ENCODE peak calls at places on chromosomes 7 and 10, in five cellular contexts. One of them, this sample, is unnamed.

GRCh38 chr10:63614371-63614891 is 93.2 kb downstream of the REEP3 start:
- DNase-seq in AG09309: peak
- DNase-seq in mesothelial cell of epicardium: no peak
- DNase-seq in ovary: no peak
- DNase-seq in H9: no peak
- DNase-seq in this sample: no peak

GRCh38 chr10:103548581-103549348 is 55.3 kb downstream of the NEURL1 start:
- DNase-seq in AG09309: no peak
- DNase-seq in mesothelial cell of epicardium: no peak
- DNase-seq in ovary: peak
- DNase-seq in H9: peak
- DNase-seq in this sample: no peak

GRCh38 chr7:140557809-140558518 is 78.7 kb upstream of the MKRN1 start:
- DNase-seq in AG09309: no peak
- DNase-seq in mesothelial cell of epicardium: no peak
- DNase-seq in ovary: peak
- DNase-seq in H9: no peak
- DNase-seq in this sample: no peak

GRCh38 chr7:100170111-100170897 is 1.9 kb upstream of the GAL3ST4 start:
- DNase-seq in AG09309: no peak
- DNase-seq in mesothelial cell of epicardium: no peak
- DNase-seq in ovary: peak
- DNase-seq in H9: no peak
- DNase-seq in this sample: peak

GRCh38 chr10:103542764-103543616 is 49.5 kb downstream of the NEURL1 start:
- DNase-seq in AG09309: no peak
- DNase-seq in mesothelial cell of epicardium: no peak
- DNase-seq in ovary: peak
- DNase-seq in H9: peak
- DNase-seq in this sample: no peak

GRCh38 chr10:3568983-3569382 is 216.0 kb downstream of the KLF6 start:
- DNase-seq in AG09309: no peak
- DNase-seq in mesothelial cell of epicardium: no peak
- DNase-seq in ovary: no peak
- DNase-seq in H9: no peak
- DNase-seq in this sample: no peak

GRCh38 chr7:12747687-12748306 is 60.4 kb downstream of the ARL4A start:
- DNase-seq in AG09309: no peak
- DNase-seq in mesothelial cell of epicardium: no peak
- DNase-seq in ovary: no peak
- DNase-seq in H9: no peak
- DNase-seq in this sample: no peak

GRCh38 chr10:69061305-69062161 is 26.4 kb upstream of the SRGN start:
- DNase-seq in AG09309: peak
- DNase-seq in mesothelial cell of epicardium: no peak
- DNase-seq in ovary: peak
- DNase-seq in H9: no peak
- DNase-seq in this sample: no peak

GRCh38 chr7:104160375-104160774 is 47.4 kb downstream of the ORC5 start:
- DNase-seq in AG09309: no peak
- DNase-seq in mesothelial cell of epicardium: no peak
- DNase-seq in ovary: no peak
- DNase-seq in H9: no peak
- DNase-seq in this sample: no peak

GRCh38 chr7:78377532-78377931 is 579.0 kb downstream of the PHTF2 start:
- DNase-seq in AG09309: no peak
- DNase-seq in mesothelial cell of epicardium: no peak
- DNase-seq in ovary: no peak
- DNase-seq in H9: no peak
- DNase-seq in this sample: no peak

GRCh38 chr10:120600871-120601644 is 144.0 kb downstream of the PLPP4 start:
- DNase-seq in AG09309: no peak
- DNase-seq in mesothelial cell of epicardium: no peak
- DNase-seq in ovary: no peak
- DNase-seq in H9: peak
- DNase-seq in this sample: no peak

GRCh38 chr7:5421626-5422323 is 1.9 kb downstream of the TNRC18 start:
- DNase-seq in AG09309: no peak
- DNase-seq in mesothelial cell of epicardium: no peak
- DNase-seq in ovary: peak
- DNase-seq in H9: no peak
- DNase-seq in this sample: no peak

GRCh38 chr7:152894295-152895170 is 135.0 kb downstream of the ACTR3B start:
- DNase-seq in AG09309: no peak
- DNase-seq in mesothelial cell of epicardium: no peak
- DNase-seq in ovary: peak
- DNase-seq in H9: peak
- DNase-seq in this sample: no peak

GRCh38 chr7:152893801-152894294 is 134.3 kb downstream of the ACTR3B start:
- DNase-seq in AG09309: no peak
- DNase-seq in mesothelial cell of epicardium: no peak
- DNase-seq in ovary: no peak
- DNase-seq in H9: no peak
- DNase-seq in this sample: no peak

GRCh38 chr7:152887779-152888178 is 128.2 kb downstream of the ACTR3B start:
- DNase-seq in AG09309: no peak
- DNase-seq in mesothelial cell of epicardium: no peak
- DNase-seq in ovary: no peak
- DNase-seq in H9: no peak
- DNase-seq in this sample: no peak

GRCh38 chr7:152891837-152892236 is 132.3 kb downstream of the ACTR3B start:
- DNase-seq in AG09309: no peak
- DNase-seq in mesothelial cell of epicardium: no peak
- DNase-seq in ovary: no peak
- DNase-seq in H9: no peak
- DNase-seq in this sample: no peak

GRCh38 chr7:152891160-152891621 is 131.6 kb downstream of the ACTR3B start:
- DNase-seq in AG09309: no peak
- DNase-seq in mesothelial cell of epicardium: no peak
- DNase-seq in ovary: no peak
- DNase-seq in H9: no peak
- DNase-seq in this sample: no peak
- TF ChIP-seq CTCF in AG09309: no peak
- TF ChIP-seq CTCF in mesothelial cell of epicardium: no peak
- TF ChIP-seq CTCF in ovary: no peak
- TF ChIP-seq CTCF in H9: no peak
- TF ChIP-seq CTCF in this sample: no peak

GRCh38 chr10:76779163-76779820 is 858.3 kb downstream of the KCNMA1 start:
- DNase-seq in AG09309: peak
- DNase-seq in mesothelial cell of epicardium: no peak
- DNase-seq in ovary: no peak
- DNase-seq in H9: peak
- DNase-seq in this sample: no peak
- TF ChIP-seq CTCF in AG09309: peak
- TF ChIP-seq CTCF in mesothelial cell of epicardium: no peak
- TF ChIP-seq CTCF in ovary: no peak
- TF ChIP-seq CTCF in H9: peak
- TF ChIP-seq CTCF in this sample: peak

DNA sequence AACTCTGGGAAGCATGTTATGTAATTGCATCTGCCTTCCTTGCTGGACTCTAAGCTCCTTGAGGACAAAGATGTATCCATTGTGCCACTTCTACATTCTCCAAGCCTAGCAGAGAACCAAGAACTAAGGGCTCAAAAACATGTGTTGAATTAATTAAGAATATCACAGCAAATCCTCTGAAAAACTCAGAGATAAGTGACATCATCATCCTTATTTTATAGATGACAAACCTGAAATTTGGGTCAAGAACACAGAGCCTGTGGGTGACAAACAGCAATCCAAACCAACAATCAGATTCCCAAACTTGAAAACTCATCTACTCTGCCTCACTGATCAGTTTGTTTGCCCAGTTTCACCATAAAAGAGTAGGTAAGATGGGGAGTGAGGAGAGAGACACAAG is 503.6 kb upstream of the LRRN3 start:
- DNase-seq in AG09309: no peak
- DNase-seq in mesothelial cell of epicardium: no peak
- DNase-seq in ovary: no peak
- DNase-seq in H9: no peak
- DNase-seq in this sample: no peak
- TF ChIP-seq CTCF in AG09309: no peak
- TF ChIP-seq CTCF in mesothelial cell of epicardium: no peak
- TF ChIP-seq CTCF in ovary: no peak
- TF ChIP-seq CTCF in H9: no peak
- TF ChIP-seq CTCF in this sample: no peak

DNA sequence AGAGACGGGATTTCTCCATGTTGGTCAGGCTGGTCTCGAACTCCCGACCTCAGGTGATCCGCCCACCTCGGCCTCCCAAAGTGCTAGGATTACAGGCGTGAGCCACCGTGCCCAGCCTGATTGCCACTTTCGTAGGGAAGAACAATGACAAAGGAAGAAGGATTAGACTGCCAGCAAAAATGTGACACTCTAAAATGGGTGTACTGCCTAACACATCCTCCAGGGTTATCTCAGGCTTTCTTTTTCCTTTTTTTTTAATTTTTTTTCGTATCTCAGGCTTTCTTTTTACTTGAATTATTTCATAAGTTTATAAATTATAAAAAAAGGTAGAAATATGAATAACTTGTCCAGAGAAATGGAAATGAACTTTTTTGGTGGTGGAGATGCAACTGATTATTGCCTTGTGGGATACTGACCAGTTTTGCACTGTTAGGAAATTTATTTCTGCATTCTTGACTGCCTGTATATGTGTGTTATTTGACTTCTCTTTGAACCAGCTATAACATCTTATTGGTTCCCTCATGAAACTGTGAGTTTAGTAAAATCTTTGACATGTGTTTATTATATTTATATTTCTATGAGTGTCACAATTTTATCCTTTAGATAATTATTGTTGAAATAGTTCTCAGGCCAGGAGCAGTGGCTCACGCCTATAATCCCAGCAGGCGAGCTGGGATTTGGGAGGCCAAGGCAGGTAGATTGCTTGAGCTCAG is 56.8 kb downstream of the XRCC2 start:
- DNase-seq in AG09309: no peak
- DNase-seq in mesothelial cell of epicardium: no peak
- DNase-seq in ovary: no peak
- DNase-seq in H9: no peak
- DNase-seq in this sample: peak
- TF ChIP-seq CTCF in AG09309: no peak
- TF ChIP-seq CTCF in mesothelial cell of epicardium: peak
- TF ChIP-seq CTCF in ovary: no peak
- TF ChIP-seq CTCF in H9: peak
- TF ChIP-seq CTCF in this sample: peak

This sample was measured in chondrocyte.